ENCODE peak calls at places on chromosomes 4 and X, in four cellular contexts. One of them, this sample, is unnamed.

GRCh38 chr4:109912706-109913621 is at the start of gene EGF:
- DNase-seq in activated CD8-positive, alpha-beta memory T cell treated with anti-CD3 and anti-CD28 coated beads for 48 hours: no peak
- DNase-seq in endodermal cell: peak; percentile 63
- DNase-seq in lower lobe of right lung: no peak
- DNase-seq in this sample: peak; percentile 81

GRCh38 chr4:31674313-31674947 is 954.3 kb downstream of the PCDH7 start:
- DNase-seq in activated CD8-positive, alpha-beta memory T cell treated with anti-CD3 and anti-CD28 coated beads for 48 hours: no peak
- DNase-seq in endodermal cell: peak; percentile 59
- DNase-seq in lower lobe of right lung: no peak
- DNase-seq in this sample: peak; percentile 1

GRCh38 chrX:151970661-151971060 is 3.8 kb downstream of the GABRE start:
- DNase-seq in activated CD8-positive, alpha-beta memory T cell treated with anti-CD3 and anti-CD28 coated beads for 48 hours: no peak
- DNase-seq in endodermal cell: no peak
- DNase-seq in lower lobe of right lung: peak; percentile 77
- DNase-seq in this sample: no peak

GRCh38 chrX:74419861-74420193 is 1.5 kb upstream of the SLC16A2 start:
- DNase-seq in activated CD8-positive, alpha-beta memory T cell treated with anti-CD3 and anti-CD28 coated beads for 48 hours: no peak
- DNase-seq in endodermal cell: no peak
- DNase-seq in lower lobe of right lung: no peak
- DNase-seq in this sample: peak; percentile 72

GRCh38 chrX:17413228-17413627 is 38.2 kb downstream of the NHS start:
- DNase-seq in activated CD8-positive, alpha-beta memory T cell treated with anti-CD3 and anti-CD28 coated beads for 48 hours: no peak
- DNase-seq in endodermal cell: no peak
- DNase-seq in lower lobe of right lung: no peak
- DNase-seq in this sample: no peak

GRCh38 chrX:11629593-11630211 is 36.0 kb downstream of the ARHGAP6 start:
- DNase-seq in activated CD8-positive, alpha-beta memory T cell treated with anti-CD3 and anti-CD28 coated beads for 48 hours: no peak
- DNase-seq in endodermal cell: peak; percentile 50
- DNase-seq in lower lobe of right lung: peak; percentile 41
- DNase-seq in this sample: peak; percentile 32

GRCh38 chr4:70706516-70706915 is 15.2 kb upstream of the RUFY3 start:
- DNase-seq in activated CD8-positive, alpha-beta memory T cell treated with anti-CD3 and anti-CD28 coated beads for 48 hours: no peak
- DNase-seq in endodermal cell: no peak
- DNase-seq in lower lobe of right lung: no peak
- DNase-seq in this sample: peak; percentile 26

GRCh38 chr4:184039963-184040383 is 134.9 kb downstream of the STOX2 start:
- DNase-seq in activated CD8-positive, alpha-beta memory T cell treated with anti-CD3 and anti-CD28 coated beads for 48 hours: no peak
- DNase-seq in endodermal cell: no peak
- DNase-seq in lower lobe of right lung: no peak
- DNase-seq in this sample: peak; percentile 71

GRCh38 chr4:184831153-184831552 is 5.4 kb upstream of the ACSL1 start:
- DNase-seq in activated CD8-positive, alpha-beta memory T cell treated with anti-CD3 and anti-CD28 coated beads for 48 hours: no peak
- DNase-seq in endodermal cell: no peak
- DNase-seq in lower lobe of right lung: no peak
- DNase-seq in this sample: no peak

GRCh38 chrX:31166416-31166815 is 94.6 kb upstream of the FTHL17 start:
- DNase-seq in activated CD8-positive, alpha-beta memory T cell treated with anti-CD3 and anti-CD28 coated beads for 48 hours: no peak
- DNase-seq in endodermal cell: no peak
- DNase-seq in lower lobe of right lung: no peak
- DNase-seq in this sample: no peak

This sample was measured in ELF-1.